ENCODE peak calls at places on chromosomes 6 and 20, in four cellular contexts. One of them, this sample, is unnamed. For H3K9me3, the result is how much of the 10 kb centered on the place peaks cover.

GRCh38 chr6:128007658-128008057 is 106.8 kb upstream of the THEMIS start:
- DNase-seq in ovary: no peak
- DNase-seq in MM.1S: no peak
- DNase-seq in adrenal gland: no peak
- DNase-seq in this sample: no peak

GRCh38 chr6:16976418-16977183 is 125.2 kb upstream of the STMND1 start:
- DNase-seq in ovary: no peak
- DNase-seq in MM.1S: no peak
- DNase-seq in adrenal gland: no peak
- DNase-seq in this sample: no peak

GRCh38 chr20:21520702-21521595 is 7.1 kb upstream of the NKX2-2 start:
- DNase-seq in ovary: no peak
- DNase-seq in MM.1S: no peak
- DNase-seq in adrenal gland: no peak
- DNase-seq in this sample: no peak

GRCh38 chr6:88492824-88493223 is 326.7 kb upstream of the CNR1 start:
- DNase-seq in ovary: no peak
- DNase-seq in MM.1S: peak
- DNase-seq in adrenal gland: peak
- DNase-seq in this sample: no peak

GRCh38 chr6:111725446-111726112 is 119.9 kb upstream of the TRAF3IP2 start:
- DNase-seq in ovary: no peak
- DNase-seq in MM.1S: no peak
- DNase-seq in adrenal gland: no peak
- DNase-seq in this sample: no peak

GRCh38 chr6:132365319-132365907 is 35.9 kb downstream of the MOXD1 start:
- DNase-seq in ovary: no peak
- DNase-seq in MM.1S: peak
- DNase-seq in adrenal gland: no peak
- DNase-seq in this sample: no peak

GRCh38 chr6:37858363-37858762 is 38.8 kb downstream of the ZFAND3 start:
- DNase-seq in ovary: no peak
- DNase-seq in MM.1S: no peak
- DNase-seq in adrenal gland: no peak
- DNase-seq in this sample: no peak

GRCh38 chr20:34970193-34971037 is 14.7 kb downstream of the MYH7B start:
- DNase-seq in ovary: no peak
- DNase-seq in MM.1S: no peak
- DNase-seq in adrenal gland: no peak
- DNase-seq in this sample: no peak

GRCh38 chr20:62952373-62953166 is at the start of gene SLC17A9:
- DNase-seq in ovary: peak
- DNase-seq in MM.1S: peak
- DNase-seq in adrenal gland: peak
- DNase-seq in this sample: peak

GRCh38 chr20:37524859-37525708 is 2.6 kb downstream of the BLCAP start:
- DNase-seq in ovary: no peak
- DNase-seq in MM.1S: peak
- DNase-seq in adrenal gland: no peak
- DNase-seq in this sample: no peak

GRCh38 chr6:12288844-12289654 is 1.1 kb upstream of the EDN1 start:
- DNase-seq in ovary: peak
- DNase-seq in MM.1S: peak
- DNase-seq in adrenal gland: peak
- DNase-seq in this sample: no peak

GRCh38 chr6:12291083-12291784 is 1.1 kb downstream of the EDN1 start:
- DNase-seq in ovary: no peak
- DNase-seq in MM.1S: no peak
- DNase-seq in adrenal gland: no peak
- DNase-seq in this sample: no peak

GRCh38 chr6:12290490-12290820 is 294 bp downstream of the EDN1 start:
- DNase-seq in ovary: no peak
- DNase-seq in MM.1S: no peak
- DNase-seq in adrenal gland: no peak
- DNase-seq in this sample: no peak

GRCh38 chr6:12288211-12288618 is 1.9 kb upstream of the EDN1 start:
- DNase-seq in ovary: no peak
- DNase-seq in MM.1S: no peak
- DNase-seq in adrenal gland: peak
- DNase-seq in this sample: no peak

GRCh38 chr6:12289655-12290489 is at the start of gene EDN1:
- DNase-seq in ovary: peak
- DNase-seq in MM.1S: peak
- DNase-seq in adrenal gland: peak
- DNase-seq in this sample: peak
- H3K27ac ChIP-seq in ovary: no peak
- H3K27ac ChIP-seq in MM.1S: no peak
- H3K27ac ChIP-seq in adrenal gland: peak
- H3K27ac ChIP-seq in this sample: peak

GRCh38 chr6:169981051-169981450 is 229.6 kb downstream of the ERMARD start:
- DNase-seq in ovary: no peak
- DNase-seq in MM.1S: no peak
- DNase-seq in adrenal gland: no peak
- DNase-seq in this sample: no peak

GRCh38 chr6:169981568-169981967 is 230.1 kb downstream of the ERMARD start:
- DNase-seq in ovary: no peak
- DNase-seq in MM.1S: no peak
- DNase-seq in adrenal gland: no peak
- DNase-seq in this sample: no peak

GRCh38 chr6:169983651-169984050 is 232.2 kb downstream of the ERMARD start:
- DNase-seq in ovary: no peak
- DNase-seq in MM.1S: no peak
- DNase-seq in adrenal gland: no peak
- DNase-seq in this sample: no peak

GRCh38 chr6:169981969-169982368 is 230.5 kb downstream of the ERMARD start:
- DNase-seq in ovary: no peak
- DNase-seq in MM.1S: no peak
- DNase-seq in adrenal gland: no peak
- DNase-seq in this sample: no peak

DNA sequence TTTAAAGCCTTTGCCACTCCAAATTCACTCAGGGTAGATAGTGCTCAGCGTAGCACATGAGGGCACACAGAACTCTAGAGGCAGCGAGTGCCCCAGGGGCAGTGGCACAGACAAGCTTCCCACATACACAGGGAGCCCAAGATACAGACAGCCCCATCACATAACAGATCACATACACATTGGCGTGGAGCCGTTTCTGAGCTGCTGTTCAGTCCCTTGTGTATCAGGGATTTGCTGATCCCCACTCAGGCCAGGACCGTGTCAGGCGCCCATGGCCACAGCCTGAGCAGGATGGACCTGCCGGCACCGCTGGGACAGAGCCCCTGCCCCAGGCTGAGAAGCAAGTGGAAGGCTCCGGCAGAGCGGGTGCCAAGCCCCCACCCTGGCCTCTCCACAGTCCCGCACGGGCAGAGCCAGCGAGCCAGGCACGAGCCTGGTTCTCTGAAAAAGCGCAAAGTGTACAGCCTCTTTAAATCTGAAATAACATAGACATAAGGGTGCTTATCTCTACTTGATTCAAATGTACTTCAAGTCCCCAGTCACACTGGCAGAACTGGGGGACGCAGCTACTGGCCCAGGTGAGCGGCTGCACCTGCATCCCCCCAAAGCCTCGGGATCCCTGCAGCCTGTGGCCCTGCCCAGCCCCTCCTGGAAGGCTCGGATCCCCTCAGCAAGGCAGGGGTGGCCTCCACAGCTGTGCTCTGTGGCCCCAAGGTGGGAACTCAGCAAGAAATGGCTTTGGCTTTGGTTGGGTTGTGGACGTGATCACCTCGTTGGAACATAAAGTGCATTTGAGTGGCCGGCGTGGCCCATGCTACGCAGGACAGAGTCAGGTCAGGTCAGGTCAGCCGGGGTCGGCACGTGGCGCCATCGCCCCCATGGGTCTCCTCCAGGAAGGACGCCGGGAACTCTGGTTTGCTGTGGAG is 231.3 kb downstream of the ERMARD start:
- DNase-seq in ovary: no peak
- DNase-seq in MM.1S: no peak
- DNase-seq in adrenal gland: no peak
- DNase-seq in this sample: no peak
- H3K9me3 ChIP-seq in ovary: under half
- H3K9me3 ChIP-seq in MM.1S: under half
- H3K9me3 ChIP-seq in adrenal gland: under half
- H3K9me3 ChIP-seq in this sample: under half

DNA sequence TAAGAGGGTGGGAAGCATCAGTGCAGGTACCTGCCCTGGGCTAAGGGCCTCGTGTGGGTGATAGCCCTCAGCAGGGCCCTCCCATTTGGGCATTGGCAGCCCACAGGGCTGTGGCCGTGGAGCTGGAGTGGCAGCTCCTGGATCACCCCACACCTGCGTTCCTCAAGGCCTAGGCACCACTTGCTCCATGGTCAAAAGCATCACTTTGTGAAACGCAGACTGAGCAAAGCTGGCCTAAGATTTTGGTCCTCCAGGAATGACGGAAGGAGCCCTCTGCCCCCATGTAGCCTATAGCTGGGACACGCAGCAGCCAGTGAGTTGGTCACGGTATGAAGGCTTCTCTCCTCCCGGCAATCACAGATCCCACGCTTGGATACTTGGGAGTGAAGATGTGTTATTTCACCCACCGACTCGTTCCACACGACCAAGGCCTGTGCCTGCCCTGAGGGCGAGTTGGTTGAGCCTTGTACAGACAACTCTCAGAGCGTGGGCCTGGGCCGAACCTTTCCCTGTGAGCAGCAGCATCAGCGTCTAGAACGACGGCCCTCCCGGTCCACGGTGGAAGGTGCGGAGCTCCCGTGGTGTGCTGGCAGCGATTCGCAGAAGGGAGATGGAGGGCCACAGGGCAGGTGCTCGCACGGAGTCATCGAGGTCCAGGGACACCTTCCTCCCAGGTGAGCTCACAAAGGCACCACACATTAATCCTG is 39.7 kb downstream of the THBS2 start:
- DNase-seq in ovary: peak
- DNase-seq in MM.1S: no peak
- DNase-seq in adrenal gland: no peak
- DNase-seq in this sample: no peak
- H3K27ac ChIP-seq in ovary: peak
- H3K27ac ChIP-seq in MM.1S: no peak
- H3K27ac ChIP-seq in adrenal gland: peak
- H3K27ac ChIP-seq in this sample: peak

GRCh38 chr6:22765015-22765414 is 195.6 kb downstream of the HDGFL1 start:
- DNase-seq in ovary: no peak
- DNase-seq in MM.1S: no peak
- DNase-seq in adrenal gland: no peak
- DNase-seq in this sample: no peak
- H3K9me3 ChIP-seq in ovary: under half
- H3K9me3 ChIP-seq in MM.1S: under half
- H3K9me3 ChIP-seq in adrenal gland: under half
- H3K9me3 ChIP-seq in this sample: under half

GRCh38 chr6:14542670-14543366 is 425.2 kb downstream of the CD83 start:
- DNase-seq in ovary: no peak
- DNase-seq in MM.1S: no peak
- DNase-seq in adrenal gland: no peak
- DNase-seq in this sample: no peak

GRCh38 chr6:14543971-14544620 is 426.5 kb downstream of the CD83 start:
- DNase-seq in ovary: no peak
- DNase-seq in MM.1S: no peak
- DNase-seq in adrenal gland: no peak
- DNase-seq in this sample: no peak

GRCh38 chr6:14540859-14541540 is 423.4 kb downstream of the CD83 start:
- DNase-seq in ovary: no peak
- DNase-seq in MM.1S: no peak
- DNase-seq in adrenal gland: no peak
- DNase-seq in this sample: no peak

GRCh38 chr6:14537061-14537460 is 419.5 kb downstream of the CD83 start:
- DNase-seq in ovary: no peak
- DNase-seq in MM.1S: no peak
- DNase-seq in adrenal gland: no peak
- DNase-seq in this sample: no peak

GRCh38 chr6:14540276-14540675 is 422.7 kb downstream of the CD83 start:
- DNase-seq in ovary: no peak
- DNase-seq in MM.1S: no peak
- DNase-seq in adrenal gland: no peak
- DNase-seq in this sample: no peak
- H3K27ac ChIP-seq in ovary: no peak
- H3K27ac ChIP-seq in MM.1S: no peak
- H3K27ac ChIP-seq in adrenal gland: no peak
- H3K27ac ChIP-seq in this sample: no peak

GRCh38 chr20:42313704-42314103 is 695.5 kb upstream of the CHD6 start:
- DNase-seq in ovary: no peak
- DNase-seq in MM.1S: no peak
- DNase-seq in adrenal gland: no peak
- DNase-seq in this sample: no peak

DNA sequence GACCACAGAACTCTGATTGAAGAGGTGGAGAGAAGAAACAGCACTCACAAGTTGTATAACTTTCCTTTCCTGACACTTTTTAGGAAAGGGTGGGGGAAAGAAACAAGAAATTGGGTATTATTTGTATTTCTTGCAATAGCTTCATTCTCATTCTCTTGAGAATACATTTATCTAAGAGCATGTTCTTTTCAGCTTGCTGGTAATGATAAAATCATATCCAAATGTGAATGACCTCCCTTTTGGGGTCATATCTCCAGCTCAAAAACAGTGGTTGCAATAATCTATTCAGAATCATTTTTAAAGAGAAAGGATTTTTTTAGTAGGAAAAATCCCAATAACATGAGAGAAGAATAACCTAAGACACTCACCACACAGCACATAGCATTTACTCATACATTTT is 701.4 kb upstream of the CHD6 start:
- DNase-seq in ovary: no peak
- DNase-seq in MM.1S: no peak
- DNase-seq in adrenal gland: no peak
- DNase-seq in this sample: no peak
- H3K9me3 ChIP-seq in ovary: under half
- H3K9me3 ChIP-seq in MM.1S: under half
- H3K9me3 ChIP-seq in adrenal gland: under half
- H3K9me3 ChIP-seq in this sample: under half

This sample was measured in tibial nerve.